ENCODE peak calls at places on chromosomes 3 and 15, in seven cellular contexts. O is tibial artery, X is ovary, V is hepatocyte, N is colonic mucosa, H is lower lobe of right lung, L is mammary epithelial cell. F is an unnamed sample.
A peak's percentile ranks its signal among the peaks of the same experiment; 100 is the strongest.

GRCh38 chr3:74089854-74090253 is 465.1 kb upstream of the PDZRN3 start:
- DNase-seq in O (no peak), X (no peak), V (no peak), N (no peak), H (no peak), L (no peak), F (peak; percentile 10)

GRCh38 chr3:123481722-123482457 is 33.0 kb upstream of the ADCY5 start:
- DNase-seq in O (no peak), X (no peak), V (no peak), N (no peak), H (no peak), L (peak; percentile 16), F (no peak)

GRCh38 chr3:151772825-151773480 is 39.2 kb downstream of the AADACL2 start:
- DNase-seq in O (no peak), X (no peak), V (no peak), N (no peak), H (no peak), L (no peak), F (no peak)

GRCh38 chr15:60656491-60657284 is 177.7 kb upstream of the ICE2 start:
- DNase-seq in O (no peak), X (no peak), V (no peak), N (no peak), H (no peak), L (peak; percentile 47), F (no peak)

GRCh38 chr3:186259612-186260383 is 102.2 kb downstream of the DGKG start:
- DNase-seq in O (peak; percentile 75), X (peak; percentile 56), V (peak; percentile 90), N (peak; percentile 58), H (peak; percentile 82), L (peak; percentile 84), F (peak; percentile 77)

GRCh38 chr3:23402728-23403505 is 199.8 kb downstream of the UBE2E2 start:
- DNase-seq in O (no peak), X (no peak), V (no peak), N (no peak), H (no peak), L (no peak), F (no peak)

GRCh38 chr3:49841126-49841525 is 15.2 kb downstream of the TRAIP start:
- DNase-seq in O (no peak), X (no peak), V (peak; percentile 8), N (no peak), H (no peak), L (no peak), F (no peak)

GRCh38 chr3:193883551-193883950 is 252.4 kb upstream of the HES1 start:
- DNase-seq in O (no peak), X (no peak), V (no peak), N (no peak), H (no peak), L (peak; percentile 64), F (peak; percentile 97)

GRCh38 chr15:65804252-65804931 is 12.3 kb upstream of the DENND4A start:
- DNase-seq in O (no peak), X (no peak), V (peak; percentile 29), N (no peak), H (no peak), L (no peak), F (no peak)

GRCh38 chr15:27970661-27971392 is 128.3 kb downstream of the OCA2 start:
- DNase-seq in O (no peak), X (no peak), V (no peak), N (no peak), H (no peak), L (no peak), F (no peak)

GRCh38 chr3:197711973-197712707 is 24.6 kb downstream of the RUBCN start:
- DNase-seq in O (peak; percentile 92), X (peak; percentile 82), V (peak; percentile 91), N (peak; percentile 75), H (peak; percentile 87), L (peak; percentile 98), F (peak; percentile 95)

GRCh38 chr3:154886437-154886836 is 193.7 kb upstream of the MME start:
- DNase-seq in O (no peak), X (no peak), V (peak; percentile 29), N (no peak), H (no peak), L (peak; percentile 94), F (peak; percentile 88)
- H3K9me3 ChIP-seq in O (no peaks in the 10 kb centered on the region), X (no peaks in the 10 kb centered on the region), V (no peaks in the 10 kb centered on the region), N (no peaks in the 10 kb centered on the region), H (no peaks in the 10 kb centered on the region), L (no peaks in the 10 kb centered on the region), F (peaks cover 10% of the 10 kb centered on the region)

DNA sequence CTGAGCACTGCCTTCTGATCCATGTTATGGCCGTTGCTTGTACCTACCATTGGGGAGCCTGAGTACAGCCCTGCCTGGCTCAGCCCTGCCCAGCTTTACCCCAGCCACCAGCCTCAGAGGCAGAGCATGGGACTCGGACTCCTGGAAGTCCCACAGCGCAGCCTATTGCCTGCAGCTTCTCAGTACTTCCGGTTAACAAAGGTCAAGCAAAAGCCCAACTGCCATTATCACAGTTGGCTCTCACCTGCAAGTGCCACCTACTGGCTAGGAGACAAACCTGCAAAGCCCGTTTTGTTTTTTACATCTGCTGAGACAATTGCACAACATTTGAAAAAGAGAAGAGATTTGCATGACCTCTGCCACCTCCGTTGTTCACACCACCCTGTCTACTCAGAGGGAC is 1081.7 kb downstream of the NAALADL2 start:
- DNase-seq in O (no peak), X (no peak), V (peak; percentile 7), N (no peak), H (no peak), L (peak; percentile 11), F (no peak)
- H3K9me3 ChIP-seq in O (peaks cover 11% of the 10 kb centered on the region), X (no peaks in the 10 kb centered on the region), V (peaks cover 4% of the 10 kb centered on the region), N (no peaks in the 10 kb centered on the region), H (peaks cover 7% of the 10 kb centered on the region), L (no peaks in the 10 kb centered on the region), F (peaks cover 20% of the 10 kb centered on the region)

GRCh38 chr15:87681054-87681453 is 575.5 kb downstream of the NTRK3 start:
- DNase-seq in O (no peak), X (no peak), V (no peak), N (no peak), H (no peak), L (no peak), F (no peak)
- H3K9me3 ChIP-seq in O (no peaks in the 10 kb centered on the region), X (no peaks in the 10 kb centered on the region), V (no peaks in the 10 kb centered on the region), N (no peaks in the 10 kb centered on the region), H (no peaks in the 10 kb centered on the region), L (no peaks in the 10 kb centered on the region), F (no peaks in the 10 kb centered on the region)

DNA sequence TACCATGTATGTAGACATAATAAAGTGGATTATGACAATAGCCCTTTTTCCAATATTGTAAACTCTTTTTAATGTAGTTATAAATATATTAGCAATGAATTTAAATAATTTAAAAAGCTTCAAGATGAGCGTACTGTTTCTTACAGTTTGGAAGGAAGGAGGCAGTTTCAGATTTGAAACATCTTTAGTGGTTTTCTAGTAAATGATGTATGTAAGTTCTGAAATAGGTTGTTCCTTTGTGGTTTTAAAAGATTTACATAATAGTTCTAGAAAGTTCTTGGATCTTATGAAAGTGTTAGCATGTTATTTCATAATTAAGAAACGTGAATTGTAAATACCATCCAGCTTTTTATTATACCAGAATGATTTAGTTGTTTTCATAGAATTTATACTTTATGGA is 16.0 kb downstream of the DNAJC19 start:
- DNase-seq in O (no peak), X (no peak), V (no peak), N (no peak), H (no peak), L (no peak), F (no peak)
- H3K9me3 ChIP-seq in O (no peaks in the 10 kb centered on the region), X (no peaks in the 10 kb centered on the region), V (no peaks in the 10 kb centered on the region), N (no peaks in the 10 kb centered on the region), H (no peaks in the 10 kb centered on the region), L (no peaks in the 10 kb centered on the region), F (no peaks in the 10 kb centered on the region)

GRCh38 chr15:98326804-98327203 is 321.5 kb upstream of the IGF1R start:
- DNase-seq in O (no peak), X (no peak), V (no peak), N (no peak), H (no peak), L (no peak), F (no peak)

GRCh38 chr15:98330258-98330657 is 318.1 kb upstream of the IGF1R start:
- DNase-seq in O (no peak), X (no peak), V (no peak), N (no peak), H (no peak), L (no peak), F (no peak)

GRCh38 chr15:98321916-98322315 is 326.4 kb upstream of the IGF1R start:
- DNase-seq in O (no peak), X (no peak), V (no peak), N (no peak), H (no peak), L (peak; percentile 80), F (no peak)

GRCh38 chr15:98322551-98322950 is 325.8 kb upstream of the IGF1R start:
- DNase-seq in O (no peak), X (no peak), V (no peak), N (no peak), H (no peak), L (no peak), F (no peak)

DNA sequence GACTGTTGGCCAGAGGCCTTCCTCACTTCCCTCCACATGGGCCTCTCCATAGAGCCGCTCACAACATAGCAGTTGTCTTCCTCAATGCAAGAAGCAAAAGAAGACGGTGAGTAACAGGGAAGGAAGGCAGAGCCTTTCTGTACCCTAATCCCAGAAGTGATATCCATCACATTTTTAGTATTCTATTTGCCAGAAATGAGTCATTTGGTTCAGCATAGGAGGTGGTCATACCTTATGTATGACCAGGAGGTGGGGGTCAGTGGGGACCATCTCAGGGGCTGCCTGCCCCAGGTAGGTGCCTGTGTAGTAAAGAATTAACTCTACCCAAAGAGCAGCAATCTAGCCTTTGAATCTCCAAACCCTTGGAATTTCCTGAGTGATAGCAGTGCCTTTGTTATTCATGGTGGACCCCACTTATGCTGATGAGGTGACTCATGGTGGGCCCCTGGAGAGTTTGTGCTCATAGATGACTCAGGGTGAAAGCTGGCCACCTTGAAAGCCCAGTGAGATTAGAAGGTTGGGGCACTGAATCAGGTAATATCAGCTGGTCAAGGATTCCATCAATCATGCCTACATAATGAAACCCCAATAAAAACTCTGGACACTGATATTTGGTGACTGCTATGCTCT is 323.9 kb upstream of the IGF1R start:
- DNase-seq in O (no peak), X (no peak), V (no peak), N (no peak), H (no peak), L (peak; percentile 26), F (no peak)
- H3K9me3 ChIP-seq in O (no peaks in the 10 kb centered on the region), X (no peaks in the 10 kb centered on the region), V (no peaks in the 10 kb centered on the region), N (no peaks in the 10 kb centered on the region), H (no peaks in the 10 kb centered on the region), L (peaks cover 11% of the 10 kb centered on the region), F (no peaks in the 10 kb centered on the region)

DNA sequence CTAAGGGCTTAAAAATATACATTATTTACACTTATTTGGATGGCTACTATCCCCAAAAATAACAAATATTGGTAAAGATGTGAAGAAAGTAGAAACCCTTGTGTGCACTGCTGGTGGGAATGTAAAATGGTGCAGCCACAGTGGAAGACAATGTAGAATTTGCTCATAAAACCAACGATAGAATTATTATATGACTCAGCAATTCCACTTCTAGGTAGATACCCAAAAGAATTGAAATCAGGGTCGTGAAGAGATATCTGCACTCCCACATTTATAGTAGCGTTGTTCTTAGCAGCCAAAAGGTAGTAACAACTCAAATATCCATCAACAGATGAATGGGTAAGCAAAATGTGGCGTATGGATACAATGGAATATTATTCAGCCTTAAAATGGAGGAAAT is 181.6 kb upstream of the UBE3A start:
- DNase-seq in O (no peak), X (no peak), V (no peak), N (no peak), H (no peak), L (no peak), F (no peak)
- H3K9me3 ChIP-seq in O (no peaks in the 10 kb centered on the region), X (no peaks in the 10 kb centered on the region), V (no peaks in the 10 kb centered on the region), N (no peaks in the 10 kb centered on the region), H (no peaks in the 10 kb centered on the region), L (peaks cover 49% of the 10 kb centered on the region), F (no peaks in the 10 kb centered on the region)

GRCh38 chr3:178916223-178916622 is 155.4 kb downstream of the ZMAT3 start:
- DNase-seq in O (no peak), X (no peak), V (no peak), N (no peak), H (no peak), L (no peak), F (no peak)
- H3K9me3 ChIP-seq in O (peaks cover 7% of the 10 kb centered on the region), X (no peaks in the 10 kb centered on the region), V (peaks cover 10% of the 10 kb centered on the region), N (no peaks in the 10 kb centered on the region), H (peaks cover 13% of the 10 kb centered on the region), L (no peaks in the 10 kb centered on the region), F (peaks cover 17% of the 10 kb centered on the region)